ENCODE peak calls at places on chromosomes 3 and 15, in five cellular contexts. J is H9, C is endothelial cell of umbilical vein, W is fibroblast of lung, D is astrocyte. F is an unnamed sample.

GRCh38 chr3:102195198-102195948 is 239.4 kb upstream of the ZPLD1 start:
- DNase-seq in J (no peak), C (no peak), W (no peak), D (no peak), F (peak; percentile 74)

GRCh38 chr15:65033659-65034269 is 4.3 kb upstream of the MTFMT start:
- DNase-seq in J (no peak), C (peak; percentile 38), W (peak; percentile 76), D (peak; percentile 22), F (peak; percentile 40)

GRCh38 chr3:50268703-50269451 is at the start of gene SEMA3B:
- DNase-seq in J (no peak), C (no peak), W (peak; percentile 71), D (no peak), F (peak; percentile 91)

GRCh38 chr15:58269455-58270414 is 131.6 kb downstream of the AQP9 start:
- DNase-seq in J (peak; percentile 75), C (peak; percentile 56), W (peak; percentile 74), D (peak; percentile 45), F (peak; percentile 72)

GRCh38 chr3:197468866-197469382 is 86.8 kb downstream of the BDH1 start:
- DNase-seq in J (no peak), C (no peak), W (peak; percentile 45), D (no peak), F (no peak)

GRCh38 chr3:16069149-16069922 is 105.1 kb upstream of the GALNT15 start:
- DNase-seq in J (no peak), C (peak; percentile 72), W (peak; percentile 90), D (peak; percentile 98), F (peak; percentile 97)

GRCh38 chr3:32143849-32144757 is 37.7 kb downstream of the GPD1L start:
- DNase-seq in J (peak; percentile 58), C (peak; percentile 90), W (peak; percentile 96), D (peak; percentile 93), F (peak; percentile 99)

GRCh38 chr15:79858469-79858868 is 38.3 kb downstream of the MTHFS start:
- DNase-seq in J (no peak), C (no peak), W (no peak), D (no peak), F (peak; percentile 12)

GRCh38 chr15:91208366-91208765 is 108.3 kb downstream of the SV2B start:
- DNase-seq in J (no peak), C (no peak), W (no peak), D (no peak), F (no peak)

GRCh38 chr15:49096090-49096750 is 50.0 kb upstream of the SECISBP2L start:
- DNase-seq in J (no peak), C (no peak), W (no peak), D (no peak), F (no peak)

GRCh38 chr3:134904796-134905646 is 110.0 kb downstream of the EPHB1 start:
- DNase-seq in J (no peak), C (no peak), W (no peak), D (peak; percentile 23), F (no peak)

GRCh38 chr3:51396401-51396800 is 5.3 kb downstream of the RBM15B start:
- DNase-seq in J (no peak), C (no peak), W (no peak), D (no peak), F (no peak)

GRCh38 chr3:31522152-31522551 is 10.6 kb upstream of the STT3B start:
- DNase-seq in J (no peak), C (no peak), W (no peak), D (no peak), F (no peak)

GRCh38 chr3:102302020-102302419 is 132.8 kb upstream of the ZPLD1 start:
- DNase-seq in J (no peak), C (no peak), W (peak; percentile 8), D (no peak), F (peak; percentile 33)

GRCh38 chr15:29526802-29527201 is 257.2 kb upstream of the NSMCE3 start:
- DNase-seq in J (no peak), C (no peak), W (no peak), D (no peak), F (no peak)

GRCh38 chr15:69165637-69166025 is 5.2 kb downstream of the GLCE start:
- DNase-seq in J (no peak), C (no peak), W (peak; percentile 15), D (no peak), F (no peak)

GRCh38 chr15:46815765-46816164 is 901.5 kb upstream of the SEMA6D start:
- DNase-seq in J (no peak), C (no peak), W (no peak), D (no peak), F (no peak)

GRCh38 chr3:143118630-143119008 is 952 bp upstream of the CHST2 start:
- DNase-seq in J (no peak), C (no peak), W (no peak), D (no peak), F (no peak)

GRCh38 chr3:186955898-186956696 is 25.8 kb downstream of the ST6GAL1 start:
- DNase-seq in J (no peak), C (no peak), W (no peak), D (no peak), F (no peak)

GRCh38 chr3:158794936-158795518 is 6.8 kb upstream of the MFSD1 start:
- DNase-seq in J (no peak), C (peak; percentile 31), W (peak; percentile 61), D (no peak), F (peak; percentile 68)

GRCh38 chr3:48661501-48662139 is 1.1 kb downstream of the CELSR3 start:
- DNase-seq in J (peak; percentile 87), C (peak; percentile 43), W (peak; percentile 49), D (peak; percentile 11), F (peak; percentile 40)

GRCh38 chr3:190305406-190305805 is 16.8 kb downstream of the CLDN1 start:
- DNase-seq in J (no peak), C (peak; percentile 13), W (no peak), D (no peak), F (peak; percentile 78)

GRCh38 chr15:68379759-68380290 is 52.1 kb downstream of the ITGA11 start:
- DNase-seq in J (peak; percentile 8), C (peak; percentile 78), W (peak; percentile 46), D (no peak), F (no peak)

GRCh38 chr3:64533565-64534317 is 154.1 kb downstream of the ADAMTS9 start:
- DNase-seq in J (peak; percentile 91), C (peak; percentile 86), W (peak; percentile 93), D (peak; percentile 67), F (peak; percentile 64)

GRCh38 chr3:50639055-50639494 is 22.1 kb downstream of the MAPKAPK3 start:
- DNase-seq in J (no peak), C (no peak), W (peak; percentile 33), D (peak; percentile 71), F (peak; percentile 89)

GRCh38 chr3:119786409-119786808 is 4.5 kb downstream of the NR1I2 start:
- DNase-seq in J (no peak), C (no peak), W (no peak), D (no peak), F (no peak)

GRCh38 chr3:71681224-71681668 is 44.0 kb downstream of the EIF4E3 start:
- DNase-seq in J (peak; percentile 69), C (peak; percentile 73), W (peak; percentile 85), D (peak; percentile 49), F (peak; percentile 80)

GRCh38 chr15:52287114-52287513 is 8.5 kb downstream of the MYO5C start:
- DNase-seq in J (no peak), C (no peak), W (no peak), D (no peak), F (peak; percentile 34)
- H4K20me1 ChIP-seq in J (no peaks in the 10 kb centered on the region), C (no peaks in the 10 kb centered on the region), W (no peaks in the 10 kb centered on the region), D (no peaks in the 10 kb centered on the region), F (no peaks in the 10 kb centered on the region)

DNA sequence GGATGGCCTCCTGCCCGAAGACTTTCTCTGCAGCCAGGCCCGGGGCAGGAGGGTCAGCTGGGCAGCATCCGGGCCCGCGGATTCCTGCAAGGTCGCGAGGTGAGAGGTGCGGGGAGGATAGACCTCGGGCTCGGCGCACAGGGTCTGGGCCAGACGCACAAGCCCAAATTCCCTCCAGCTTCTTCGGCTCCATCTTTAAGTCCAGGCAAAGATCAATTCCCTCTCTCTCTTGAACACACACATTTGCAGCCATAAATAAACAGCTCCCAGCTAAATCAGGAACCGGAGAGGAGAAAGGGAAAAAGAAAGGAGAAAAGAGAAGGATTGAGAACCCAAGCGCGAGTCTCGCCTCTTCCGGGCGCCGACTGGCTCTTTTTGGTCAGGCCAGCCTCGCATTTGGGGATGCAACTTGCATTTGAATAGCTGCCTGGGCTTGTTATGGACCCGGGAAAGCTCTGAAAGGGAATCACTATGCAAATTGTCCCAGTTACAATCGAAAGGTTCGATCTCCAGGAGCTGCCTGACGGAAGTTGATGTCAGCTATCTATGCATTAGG is 14.5 kb upstream of the ONECUT1 start:
- DNase-seq in J (peak; percentile 82), C (no peak), W (no peak), D (no peak), F (no peak)
- H3K9ac ChIP-seq in J (peak overlapping the region; percentile 52), C (no peak overlapping the region), W (no peak overlapping the region), D (no peak overlapping the region), F (no peak overlapping the region)

GRCh38 chr3:172048599-172048998 is 9.2 kb downstream of the FNDC3B start:
- DNase-seq in J (no peak), C (no peak), W (no peak), D (no peak), F (no peak)

GRCh38 chr3:172051310-172051956 is 12.1 kb downstream of the FNDC3B start:
- DNase-seq in J (no peak), C (no peak), W (no peak), D (no peak), F (no peak)

GRCh38 chr3:172044833-172045585 is 5.6 kb downstream of the FNDC3B start:
- DNase-seq in J (no peak), C (no peak), W (no peak), D (no peak), F (no peak)

GRCh38 chr3:172046268-172046915 is 7.0 kb downstream of the FNDC3B start:
- DNase-seq in J (no peak), C (no peak), W (no peak), D (peak; percentile 41), F (peak; percentile 28)

DNA sequence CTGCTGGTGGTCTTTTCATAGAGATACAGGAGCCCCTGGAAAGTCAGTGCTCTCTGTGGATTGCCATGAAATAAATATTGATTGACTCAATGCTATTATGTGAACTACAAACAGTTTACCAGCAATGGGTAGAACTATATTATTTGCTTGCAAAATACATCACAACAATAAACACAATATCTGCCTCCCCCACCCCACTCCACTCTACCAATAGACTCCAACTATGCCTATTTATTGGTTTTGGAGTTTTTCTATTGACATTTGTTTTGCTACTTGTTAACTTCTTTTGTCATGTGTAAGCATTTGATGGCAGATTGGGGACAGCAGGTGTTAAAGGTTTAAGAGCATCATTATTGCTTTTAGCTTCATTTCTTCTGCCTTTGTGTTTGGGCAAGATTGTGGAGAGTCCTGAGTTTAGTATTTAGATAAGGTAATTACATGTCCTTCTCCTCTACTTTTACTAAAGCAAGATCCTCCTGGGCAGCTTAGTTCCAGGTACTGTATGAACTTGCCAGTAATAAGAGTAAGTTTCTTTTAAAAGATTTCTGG is 8.3 kb downstream of the FNDC3B start:
- DNase-seq in J (no peak), C (no peak), W (no peak), D (no peak), F (no peak)
- H4K20me1 ChIP-seq in J (no peaks in the 10 kb centered on the region), C (peaks cover 22% of the 10 kb centered on the region), W (peaks cover 5% of the 10 kb centered on the region), D (peaks cover 99% of the 10 kb centered on the region), F (peaks cover 76% of the 10 kb centered on the region)

DNA sequence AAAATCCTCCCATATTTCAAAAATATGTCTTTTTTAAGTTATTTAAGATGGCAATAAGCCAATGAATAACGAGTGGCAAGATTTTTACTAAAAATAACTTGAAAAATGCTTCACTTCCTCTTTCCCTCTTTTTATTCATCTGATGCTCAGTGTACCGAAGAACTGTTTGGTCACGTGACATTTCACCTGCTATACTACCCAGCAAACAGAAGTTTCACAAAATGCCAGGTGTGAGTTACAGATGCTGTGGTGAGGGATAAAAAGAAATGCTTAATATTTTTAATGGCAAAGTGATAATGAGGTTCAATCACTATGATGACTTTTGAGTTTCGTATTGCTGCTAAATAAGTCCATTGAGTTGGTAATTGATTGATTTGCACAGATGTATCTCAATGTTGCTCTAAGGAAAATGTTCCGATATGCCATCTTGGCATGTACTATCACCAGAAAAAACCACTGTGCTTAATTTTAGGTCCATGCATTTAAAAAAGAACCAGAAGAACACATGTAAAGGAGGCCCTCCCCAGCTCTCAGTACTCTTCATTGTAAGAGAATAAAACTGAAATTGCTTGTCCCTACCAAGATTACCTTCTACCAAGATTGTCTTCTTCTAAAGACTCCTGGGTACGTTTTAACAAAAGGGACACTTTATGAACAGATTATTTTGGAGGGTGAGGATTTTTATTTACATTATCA is 26.0 kb upstream of the SEC62 start:
- DNase-seq in J (no peak), C (no peak), W (no peak), D (no peak), F (no peak)
- H3K9ac ChIP-seq in J (no peak overlapping the region), C (no peak overlapping the region), W (no peak overlapping the region), D (no peak overlapping the region), F (no peak overlapping the region)